ENCODE peak calls at places on chromosomes 2 and 18, in eight cellular contexts. C, H, R, Y, Z, A, O and X are unnamed samples.

GRCh38 chr2:226701052-226701451 is 98.6 kb downstream of the IRS1 start:
- DNase-seq in R (no peak), Y (no peak), C (peak; percentile 65), A (no peak), H (no peak), O (peak; percentile 98), Z (no peak), X (no peak)

GRCh38 chr2:111160758-111161157 is 40.0 kb downstream of the BCL2L11 start:
- DNase-seq in Y (no peak), O (peak; percentile 91), A (no peak), C (no peak), H (peak; percentile 8), R (no peak), Z (no peak), X (no peak)

GRCh38 chr2:238947920-238948710 is 100.2 kb downstream of the TWIST2 start:
- DNase-seq in Z (no peak), C (peak; percentile 79), H (no peak), Y (no peak), O (peak; percentile 98), R (peak; percentile 54), A (no peak), X (no peak)

GRCh38 chr2:58460670-58461069 is 219.5 kb upstream of the FANCL start:
- DNase-seq in C (no peak), R (no peak), A (no peak), Z (no peak), H (no peak), O (no peak), Y (no peak), X (no peak)

GRCh38 chr18:22840606-22841144 is 92.5 kb upstream of the RBBP8 start:
- DNase-seq in C (peak; percentile 29), A (no peak), H (no peak), Z (no peak), R (no peak), Y (no peak), O (peak; percentile 39), X (no peak)

GRCh38 chr2:167294031-167294774 is 405.9 kb downstream of the XIRP2 start:
- DNase-seq in C (no peak), Z (no peak), R (peak; percentile 18), H (peak; percentile 34), O (peak; percentile 28), A (peak; percentile 26), Y (peak; percentile 29), X (no peak)

GRCh38 chr2:16900405-16901025 is 234.9 kb upstream of the CYRIA start:
- DNase-seq in H (peak; percentile 66), R (no peak), O (no peak), C (no peak), Z (no peak), A (no peak), Y (no peak), X (peak; percentile 69)

GRCh38 chr18:78716022-78716421 is 263.6 kb upstream of the SALL3 start:
- DNase-seq in C (no peak), R (no peak), Y (no peak), O (no peak), A (no peak), H (no peak), Z (no peak), X (no peak)

GRCh38 chr2:173511942-173512341 is 157.3 kb downstream of the CDCA7 start:
- DNase-seq in O (no peak), Z (no peak), H (no peak), R (no peak), C (no peak), A (peak; percentile 23), Y (no peak), X (no peak)

GRCh38 chr18:45019469-45019868 is 338.8 kb downstream of the SETBP1 start:
- DNase-seq in A (no peak), C (no peak), O (no peak), Z (no peak), H (no peak), R (no peak), Y (no peak), X (no peak)

GRCh38 chr18:76658627-76659026 is 163.6 kb upstream of the ZNF516 start:
- DNase-seq in R (no peak), O (no peak), A (peak; percentile 53), Y (no peak), H (peak; percentile 91), C (no peak), Z (no peak), X (peak; percentile 47)